ENCODE peak calls at places on chromosomes 16 and 17, in five cellular contexts. F is A549, K is WTC11, R is GM12878, Q is HepG2. C is an unnamed sample.
A peak's percentile ranks its signal among the peaks of the same experiment; 100 is the strongest.

GRCh38 chr17:37610971-37611370 is 1.8 kb upstream of the SYNRG start:
- DNase-seq in R (no peak), Q (no peak), K (no peak), F (no peak), C (no peak)

GRCh38 chr17:74466111-74466784 is at the start of gene CD300A:
- DNase-seq in K (peak; percentile 43), R (no peak), F (no peak), Q (no peak), C (no peak)

GRCh38 chr17:83136156-83136555 is 56.7 kb downstream of the METRNL start:
- DNase-seq in F (no peak), K (no peak), R (no peak), Q (no peak), C (no peak)

GRCh38 chr17:8832711-8833352 is 33.7 kb upstream of the MFSD6L start:
- DNase-seq in K (peak; percentile 87), R (no peak), Q (no peak), F (no peak), C (peak; percentile 65)

GRCh38 chr16:54000361-54000760 is 286.2 kb downstream of the IRX3 start:
- DNase-seq in F (no peak), Q (no peak), K (no peak), R (no peak), C (no peak)

GRCh38 chr17:72592242-72592966 is 471.6 kb downstream of the SOX9 start:
- DNase-seq in R (no peak), Q (peak; percentile 78), F (peak; percentile 97), K (peak; percentile 81), C (peak; percentile 56)

GRCh38 chr17:76199466-76199865 is 40.8 kb downstream of the RNF157 start:
- DNase-seq in Q (no peak), R (no peak), K (no peak), F (no peak), C (no peak)

GRCh38 chr17:9022553-9023388 is 1.5 kb downstream of the NTN1 start:
- DNase-seq in K (peak; percentile 41), R (no peak), F (no peak), Q (no peak), C (no peak)

GRCh38 chr16:83305092-83305491 is 502.7 kb upstream of the HSBP1 start:
- DNase-seq in K (no peak), F (no peak), Q (no peak), R (no peak), C (no peak)

GRCh38 chr17:75720656-75721462 is at the start of gene ITGB4:
- DNase-seq in K (peak; percentile 87), Q (peak; percentile 39), R (no peak), F (peak; percentile 75), C (peak; percentile 94)

GRCh38 chr16:4134434-4134833 is 18.2 kb upstream of the ADCY9 start:
- DNase-seq in F (no peak), Q (no peak), R (no peak), K (no peak), C (no peak)

GRCh38 chr17:38572665-38573365 is 32.9 kb downstream of the SRCIN1 start:
- DNase-seq in Q (no peak), F (peak; percentile 87), K (peak; percentile 72), R (no peak), C (peak; percentile 44)

GRCh38 chr17:68460096-68460495 is 2.8 kb upstream of the WIPI1 start:
- DNase-seq in K (no peak), Q (no peak), F (no peak), R (no peak), C (no peak)

GRCh38 chr17:2889256-2889655 is 93.0 kb downstream of the RAP1GAP2 start:
- DNase-seq in K (no peak), Q (no peak), F (no peak), R (no peak), C (no peak)

GRCh38 chr16:57688487-57688986 is 6.1 kb upstream of the DRC7 start:
- DNase-seq in K (no peak), R (no peak), F (no peak), Q (no peak), C (no peak)

GRCh38 chr17:1577186-1577585 is 14.6 kb upstream of the PITPNA start:
- DNase-seq in F (no peak), R (no peak), Q (peak; percentile 57), K (no peak), C (no peak)

GRCh38 chr17:69870091-69870530 is 204.9 kb upstream of the KCNJ16 start:
- DNase-seq in F (no peak), R (no peak), K (no peak), Q (no peak), C (no peak)

GRCh38 chr17:63381101-63381729 is 64.9 kb downstream of the CYB561 start:
- DNase-seq in F (no peak), R (no peak), K (no peak), Q (no peak), C (peak; percentile 27)

GRCh38 chr16:73068546-73069401 is 20.8 kb upstream of the ZFHX3 start:
- DNase-seq in F (no peak), R (no peak), K (no peak), Q (peak; percentile 63), C (no peak)

GRCh38 chr16:1530883-1531637 is 2.4 kb upstream of the TMEM204 start:
- DNase-seq in F (no peak), R (no peak), Q (no peak), K (no peak), C (no peak)

GRCh38 chr17:7515912-7516610 is 31.9 kb downstream of the POLR2A start:
- DNase-seq in F (no peak), K (no peak), Q (peak; percentile 20), R (no peak), C (no peak)

GRCh38 chr17:63699638-63700527 is at the start of gene LIMD2:
- DNase-seq in K (peak; percentile 76), F (peak; percentile 69), Q (no peak), R (no peak), C (peak; percentile 62)

GRCh38 chr16:4574919-4575705 is 19.0 kb downstream of the C16orf96 start:
- DNase-seq in Q (no peak), K (peak; percentile 66), R (no peak), F (no peak), C (peak; percentile 20)

GRCh38 chr16:48300391-48300856 is 53.1 kb upstream of the ABCC11 start:
- DNase-seq in K (no peak), Q (no peak), R (no peak), F (no peak), C (peak; percentile 30)

GRCh38 chr17:45262516-45263476 is 902 bp upstream of the SPATA32 start:
- DNase-seq in K (no peak), Q (no peak), F (no peak), R (no peak), C (no peak)

GRCh38 chr17:50071692-50072091 is 15.8 kb downstream of the ITGA3 start:
- DNase-seq in F (no peak), K (no peak), Q (no peak), R (no peak), C (no peak)

GRCh38 chr17:59754547-59754946 is 47.1 kb downstream of the VMP1 start:
- DNase-seq in R (no peak), Q (peak; percentile 95), F (peak; percentile 86), K (no peak), C (peak; percentile 18)

GRCh38 chr16:54418903-54419302 is 132.3 kb upstream of the IRX3 start:
- DNase-seq in K (no peak), F (no peak), R (no peak), Q (peak; percentile 23), C (no peak)

GRCh38 chr17:2980904-2981246 is 82.5 kb downstream of the OR1D5 start:
- DNase-seq in F (no peak), R (no peak), Q (no peak), K (no peak), C (no peak)

GRCh38 chr17:4947010-4947410 is 1.3 kb downstream of the PFN1 start:
- DNase-seq in Q (no peak), F (no peak), R (no peak), K (no peak), C (no peak)

DNA sequence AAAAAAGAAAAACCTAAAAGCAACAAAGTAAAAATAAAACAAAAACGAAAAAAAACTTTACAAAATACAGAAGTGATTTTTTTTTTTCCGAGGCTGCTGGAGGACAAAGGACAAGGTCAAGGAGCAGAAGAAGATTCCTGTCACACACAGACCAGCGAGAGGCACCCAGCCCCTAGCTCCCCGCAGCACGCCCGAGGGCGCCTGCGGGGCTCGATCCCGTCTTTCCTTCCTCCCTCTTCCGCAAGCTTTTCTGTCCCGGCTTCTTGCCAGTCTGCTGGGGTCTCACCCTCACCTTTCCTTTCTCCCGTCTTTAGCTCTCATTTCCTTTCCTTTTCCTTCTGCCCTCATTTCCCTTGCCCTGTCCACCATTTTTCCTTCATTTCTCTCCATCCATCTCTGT is 66.1 kb upstream of the DNAH17 start:
- DNase-seq in K (no peak), Q (no peak), R (no peak), F (no peak), C (no peak)
- TF ChIP-seq ESRRA in K (no peak), Q (no peak), R (no peak), F (no peak), C (no peak)

GRCh38 chr16:18784917-18785623 is 5.1 kb downstream of the RPS15A start:
- DNase-seq in R (no peak), F (no peak), Q (no peak), K (no peak), C (no peak)
- TF ChIP-seq ESRRA in R (no peak), F (no peak), Q (no peak), K (no peak), C (no peak)

DNA sequence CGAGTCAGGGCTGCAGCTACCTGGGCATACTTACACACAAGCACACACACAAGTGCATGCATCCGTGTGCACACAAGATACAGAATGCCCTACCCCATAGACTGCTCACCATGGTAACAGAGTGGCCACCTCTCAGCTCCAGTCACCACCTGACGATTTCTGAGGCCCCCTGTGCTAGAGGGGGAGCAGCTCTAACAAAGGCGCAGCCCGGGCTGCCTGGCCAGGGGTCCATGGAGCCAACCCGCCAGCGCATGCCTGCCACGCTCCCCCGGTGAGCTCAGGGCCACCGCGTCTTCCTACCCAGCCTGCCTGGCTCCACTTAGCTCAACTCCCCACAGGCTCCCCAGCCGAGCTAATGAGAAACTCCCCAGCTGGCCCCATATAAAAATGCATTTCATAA is 75.5 kb downstream of the ZNF423 start:
- DNase-seq in R (no peak), F (no peak), Q (no peak), K (no peak), C (no peak)
- TF ChIP-seq ESRRA in R (no peak), F (no peak), Q (no peak), K (no peak), C (no peak)

GRCh38 chr17:79433396-79433795 is 177.5 kb downstream of the RBFOX3 start:
- DNase-seq in R (no peak), K (no peak), F (no peak), Q (no peak), C (no peak)

GRCh38 chr17:79437081-79437480 is 173.8 kb downstream of the RBFOX3 start:
- DNase-seq in F (no peak), K (no peak), R (no peak), Q (no peak), C (no peak)

GRCh38 chr17:79434215-79434614 is 176.6 kb downstream of the RBFOX3 start:
- DNase-seq in K (no peak), F (no peak), R (no peak), Q (no peak), C (no peak)

GRCh38 chr17:79435962-79436361 is 174.9 kb downstream of the RBFOX3 start:
- DNase-seq in Q (no peak), K (no peak), R (no peak), F (no peak), C (no peak)

DNA sequence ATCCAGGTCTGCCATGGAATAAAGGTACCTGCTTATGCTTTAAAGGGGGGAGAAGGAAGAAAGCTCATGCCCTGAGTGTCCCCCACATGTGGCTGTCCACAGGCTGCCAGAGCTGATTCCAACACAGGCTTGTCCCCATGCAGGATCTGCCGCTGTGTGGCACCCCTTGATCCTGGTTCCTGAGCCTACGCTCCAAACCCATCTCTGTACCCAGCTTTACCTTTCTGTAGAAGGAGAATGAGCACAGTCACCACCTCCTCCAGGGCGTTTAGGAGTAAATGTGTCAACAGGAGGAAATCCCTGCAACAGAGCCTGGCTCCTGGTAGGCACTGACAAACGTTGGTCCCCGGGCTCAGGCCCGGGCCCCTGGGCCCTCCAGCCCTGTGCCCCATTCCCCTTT is 175.6 kb downstream of the RBFOX3 start:
- DNase-seq in R (no peak), K (no peak), F (no peak), Q (no peak), C (no peak)
- TF ChIP-seq ESRRA in R (no peak), K (no peak), F (no peak), Q (no peak), C (no peak)

C was measured in K562.